ENCODE peak calls at places on chromosome 6, in six cellular contexts. G is BJ, D is HT1080, Y is T-helper 2 cell, T is testis, W is colonic mucosa. V is an unnamed sample.
A peak's percentile ranks its signal among the peaks of the same experiment; 100 is the strongest.

GRCh38 chr6:90286884-90287488 is 9.7 kb downstream of the BACH2 start:
- DNase-seq in D (peak; percentile 59), T (peak; percentile 75), Y (peak; percentile 66), G (no peak), W (peak; percentile 37), V (peak; percentile 38)

GRCh38 chr6:21987501-21987957 is 309.3 kb downstream of the PRL start:
- DNase-seq in W (peak; percentile 80), T (peak; percentile 85), G (peak; percentile 81), Y (peak; percentile 39), D (peak; percentile 70), V (peak; percentile 25)

GRCh38 chr6:5943591-5943990 is 63.1 kb downstream of the NRN1 start:
- DNase-seq in T (no peak), Y (no peak), D (no peak), W (no peak), G (no peak), V (no peak)

GRCh38 chr6:104855507-104855906 is 4.2 kb downstream of the HACE1 start:
- DNase-seq in W (no peak), T (no peak), D (peak; percentile 8), Y (no peak), G (peak; percentile 20), V (no peak)

GRCh38 chr6:15570171-15570570 is 92.7 kb downstream of the DTNBP1 start:
- DNase-seq in Y (no peak), G (no peak), D (no peak), T (no peak), W (no peak), V (no peak)

GRCh38 chr6:25253371-25253770 is 25.8 kb upstream of the CARMIL1 start:
- DNase-seq in T (no peak), G (no peak), Y (no peak), W (no peak), D (no peak), V (no peak)

GRCh38 chr6:121897337-121897760 is 461.9 kb downstream of the GJA1 start:
- DNase-seq in G (no peak), Y (no peak), T (no peak), W (no peak), D (peak; percentile 35), V (no peak)

GRCh38 chr6:116393430-116393829 is 22.7 kb downstream of the DSE start:
- DNase-seq in Y (no peak), D (no peak), W (no peak), T (no peak), G (no peak), V (no peak)

GRCh38 chr6:924661-925060 is 231.7 kb upstream of the EXOC2 start:
- DNase-seq in W (no peak), T (no peak), D (no peak), Y (no peak), G (no peak), V (no peak)

GRCh38 chr6:161749576-161749975 is 475.7 kb upstream of the AGPAT4 start:
- DNase-seq in T (no peak), W (no peak), G (no peak), Y (no peak), D (no peak), V (no peak)

GRCh38 chr6:138331984-138332383 is 45.7 kb upstream of the SMIM28 start:
- DNase-seq in D (no peak), W (no peak), T (no peak), G (no peak), Y (no peak), V (no peak)

GRCh38 chr6:141969201-141969600 is 163.5 kb upstream of the GJE1 start:
- DNase-seq in D (peak; percentile 77), Y (no peak), T (no peak), W (no peak), G (no peak), V (no peak)

GRCh38 chr6:31068738-31069340 is 43.5 kb downstream of the C6orf15 start:
- DNase-seq in W (peak; percentile 84), D (peak; percentile 79), T (peak; percentile 90), Y (peak; percentile 58), G (no peak), V (peak; percentile 81)

GRCh38 chr6:148617522-148617921 is 129.3 kb upstream of the UST start:
- DNase-seq in W (no peak), D (no peak), Y (no peak), G (no peak), T (no peak), V (no peak)

GRCh38 chr6:20953019-20953418 is 418.8 kb downstream of the CDKAL1 start:
- DNase-seq in G (no peak), Y (no peak), D (no peak), T (no peak), W (no peak), V (no peak)

GRCh38 chr6:84103029-84103428 is 69.5 kb downstream of the MRAP2 start:
- DNase-seq in T (no peak), G (peak; percentile 27), W (no peak), D (no peak), Y (no peak), V (no peak)

V was measured in thyroid gland.